ENCODE peak calls at places on chromosomes 6 and 20, in nine cellular contexts. U is NCI-H460; R is stimulated activated CD8-positive, alpha-beta memory T cell treated with anti-CD3 and anti-CD28 coated beads, Interleukin-15, amount 100 ng/mL, for 1 hour; Z is AG04450; E is stimulated activated CD4-positive, alpha-beta T cell treated with anti-CD3 and anti-CD28 coated beads, Interleukin-15, amount 100 ng/mL, for 48 hours; L is hepatic stellate cell; J is HT1080; I is activated CD4-positive, alpha-beta T cell treated with anti-CD3 and anti-CD28 coated beads, Interleukin-2, amount 10 ng/mL, durations not matched to agents 24 days and 14 days; W is nephron progenitor cell. P is an unnamed sample.

GRCh38 chr6:121339639-121340226 is 5.5 kb upstream of the TBC1D32 start:
- DNase-seq in L (no peak), Z (no peak), R (no peak), J (no peak), E (no peak), U (no peak), I (no peak), W (peak), P (no peak)

GRCh38 chr20:11186301-11187008 is 512.7 kb upstream of the JAG1 start:
- DNase-seq in I (no peak), R (no peak), L (no peak), W (no peak), J (no peak), E (no peak), U (no peak), Z (no peak), P (no peak)

GRCh38 chr6:121959501-121959900 is 440.0 kb upstream of the HSF2 start:
- DNase-seq in W (no peak), Z (no peak), U (no peak), J (no peak), I (peak), L (no peak), E (no peak), R (no peak), P (no peak)

GRCh38 chr6:115720900-115721299 is 339.8 kb downstream of the FRK start:
- DNase-seq in W (no peak), L (no peak), J (no peak), R (no peak), U (no peak), Z (no peak), E (no peak), I (no peak), P (no peak)

GRCh38 chr6:12578751-12579150 is 137.8 kb upstream of the PHACTR1 start:
- DNase-seq in E (no peak), W (no peak), R (no peak), U (no peak), I (no peak), Z (no peak), L (peak), J (peak), P (no peak)

GRCh38 chr6:88164061-88164460 is 2.1 kb downstream of the CNR1 start:
- DNase-seq in I (no peak), U (no peak), E (no peak), Z (no peak), R (no peak), J (no peak), L (no peak), W (no peak), P (no peak)

GRCh38 chr6:28252507-28252975 is 472 bp upstream of the ZKSCAN4 start:
- DNase-seq in L (no peak), J (no peak), Z (no peak), I (no peak), W (no peak), E (no peak), U (no peak), R (no peak), P (no peak)

GRCh38 chr6:139230421-139230840 is 61.4 kb downstream of the TXLNB start:
- DNase-seq in I (peak), J (peak), W (no peak), Z (no peak), R (no peak), E (no peak), L (no peak), U (no peak), P (no peak)

GRCh38 chr6:14734416-14735340 is 511.2 kb upstream of the JARID2 start:
- DNase-seq in W (no peak), J (peak), R (no peak), I (peak), U (no peak), E (no peak), Z (no peak), L (no peak), P (peak)

GRCh38 chr6:36978687-36979086 is 7.3 kb downstream of the MTCH1 start:
- DNase-seq in U (no peak), E (no peak), I (no peak), J (no peak), Z (no peak), L (no peak), W (no peak), R (no peak), P (no peak)

GRCh38 chr6:170030284-170031095 is 260.4 kb downstream of the DLL1 start:
- DNase-seq in I (no peak), Z (no peak), L (no peak), R (no peak), U (no peak), W (no peak), J (no peak), E (no peak), P (no peak)

GRCh38 chr6:121838842-121839241 is 403.4 kb downstream of the GJA1 start:
- DNase-seq in W (no peak), E (no peak), J (peak), L (no peak), I (no peak), R (no peak), Z (no peak), U (no peak), P (no peak)

GRCh38 chr6:50087231-50087954 is 37.7 kb upstream of the DEFB112 start:
- DNase-seq in W (no peak), L (no peak), E (no peak), J (peak), Z (peak), I (no peak), U (no peak), R (no peak), P (no peak)

GRCh38 chr20:9912858-9913434 is 74.1 kb upstream of the PAK5 start:
- DNase-seq in R (peak), Z (peak), U (peak), E (no peak), J (peak), L (peak), I (peak), W (peak), P (no peak)

GRCh38 chr6:33880746-33881145 is 76.9 kb upstream of the MLN start:
- DNase-seq in Z (no peak), E (no peak), W (no peak), J (no peak), R (no peak), I (no peak), U (no peak), L (no peak), P (no peak)

GRCh38 chr6:90496191-90496590 is 90.7 kb downstream of the MAP3K7 start:
- DNase-seq in E (no peak), R (no peak), L (no peak), J (no peak), U (no peak), I (no peak), W (peak), Z (no peak), P (no peak)

GRCh38 chr20:49668181-49668877 is 45.3 kb downstream of the B4GALT5 start:
- DNase-seq in J (no peak), L (no peak), U (no peak), I (peak), W (peak), Z (no peak), E (peak), R (peak), P (peak)

GRCh38 chr20:61608275-61609085 is 356.4 kb downstream of the CDH4 start:
- DNase-seq in L (no peak), E (no peak), Z (no peak), I (peak), J (peak), W (peak), U (peak), R (no peak), P (no peak)

GRCh38 chr6:3392930-3393575 is 63.8 kb downstream of the SLC22A23 start:
- DNase-seq in E (no peak), W (no peak), R (no peak), U (no peak), I (no peak), J (no peak), L (no peak), Z (no peak), P (no peak)

GRCh38 chr6:36127462-36128016 is 2.8 kb upstream of the MAPK13 start:
- DNase-seq in Z (peak), R (no peak), J (peak), W (no peak), U (no peak), I (no peak), L (peak), E (no peak), P (no peak)

GRCh38 chr6:38337819-38338465 is 301.8 kb downstream of the BTBD9 start:
- DNase-seq in R (no peak), E (no peak), J (peak), W (no peak), Z (peak), U (peak), L (peak), I (no peak), P (no peak)

GRCh38 chr20:23298926-23299672 is 51.5 kb upstream of the NXT1 start:
- DNase-seq in W (no peak), J (no peak), R (no peak), Z (no peak), U (no peak), E (no peak), I (no peak), L (no peak), P (no peak)

GRCh38 chr6:75158176-75158575 is 47.7 kb downstream of the COL12A1 start:
- DNase-seq in E (no peak), W (no peak), J (peak), L (no peak), U (no peak), R (no peak), Z (no peak), I (no peak), P (no peak)

GRCh38 chr6:3938715-3939376 is 89.7 kb downstream of the FAM50B start:
- DNase-seq in Z (no peak), J (peak), U (no peak), W (no peak), L (no peak), E (no peak), R (no peak), I (no peak), P (no peak)

GRCh38 chr6:112223070-112223861 is 31.1 kb downstream of the LAMA4 start:
- DNase-seq in W (no peak), U (no peak), R (no peak), E (no peak), L (no peak), Z (peak), J (no peak), I (no peak), P (no peak)

GRCh38 chr6:27250955-27251671 is 3.6 kb downstream of the PRSS16 start:
- DNase-seq in W (peak), E (peak), I (peak), Z (no peak), R (peak), L (no peak), U (peak), J (no peak), P (peak)

GRCh38 chr6:72937160-72937559 is 288.1 kb downstream of the KHDC1L start:
- DNase-seq in J (no peak), L (no peak), E (no peak), W (no peak), U (no peak), I (no peak), Z (no peak), R (no peak), P (no peak)

GRCh38 chr20:53599378-53599777 is 5.7 kb upstream of the ZNF217 start:
- DNase-seq in E (no peak), W (no peak), L (no peak), I (no peak), U (no peak), Z (no peak), J (no peak), R (no peak), P (no peak)

GRCh38 chr20:43448748-43449535 is 8.8 kb upstream of the SRSF6 start:
- DNase-seq in R (peak), L (peak), W (peak), E (peak), J (peak), Z (no peak), U (peak), I (peak), P (no peak)

GRCh38 chr6:37232430-37233017 is 25.0 kb upstream of the TBC1D22B start:
- DNase-seq in W (no peak), L (no peak), E (no peak), Z (no peak), U (no peak), J (no peak), R (no peak), I (no peak), P (no peak)

GRCh38 chr6:34390531-34391013 is 1.9 kb downstream of the NUDT3 start:
- DNase-seq in U (no peak), Z (no peak), R (no peak), J (no peak), I (no peak), E (no peak), L (no peak), W (no peak), P (no peak)

GRCh38 chr20:51014797-51015722 is 7.8 kb downstream of the KCNG1 start:
- DNase-seq in L (peak), U (peak), I (peak), E (no peak), R (no peak), W (peak), J (peak), Z (no peak), P (no peak)

GRCh38 chr6:25962368-25963127 is at the start of gene TRIM38:
- DNase-seq in J (peak), W (no peak), Z (peak), E (peak), L (peak), U (peak), R (peak), I (peak), P (peak)

GRCh38 chr6:127634178-127634577 is 57.2 kb downstream of the C6orf58 start:
- DNase-seq in I (no peak), Z (no peak), R (no peak), U (no peak), E (no peak), L (no peak), J (no peak), W (no peak), P (no peak)

GRCh38 chr6:30544666-30545272 is 11.5 kb downstream of the GNL1 start:
- DNase-seq in E (no peak), L (peak), R (no peak), I (peak), U (peak), J (peak), W (peak), Z (no peak), P (no peak)

GRCh38 chr6:136323431-136324112 is 33.9 kb upstream of the BCLAF1 start:
- DNase-seq in J (no peak), Z (no peak), U (no peak), E (no peak), I (no peak), R (no peak), W (no peak), L (no peak), P (no peak)

GRCh38 chr6:85464722-85465150 is 14.9 kb downstream of the NT5E start:
- DNase-seq in I (peak), E (no peak), J (peak), R (no peak), W (no peak), L (peak), Z (peak), U (peak), P (no peak)

P was measured in GM12864.